ENCODE peak calls at places on chromosomes 11 and 22, in four cellular contexts. One of them, this sample, is unnamed.

GRCh38 chr11:86446163-86446923 is 71.7 kb downstream of the CCDC81 start:
- DNase-seq in cardiac fibroblast: no peak
- DNase-seq in suprapubic skin: no peak
- DNase-seq in thoracic aorta: no peak
- DNase-seq in this sample: no peak

GRCh38 chr22:23124611-23125511 is 16.9 kb downstream of the RSPH14 start:
- DNase-seq in suprapubic skin: no peak
- DNase-seq in thoracic aorta: no peak
- DNase-seq in cardiac fibroblast: no peak
- DNase-seq in this sample: no peak

GRCh38 chr11:36507824-36508489 is 2.1 kb downstream of the TRAF6 start:
- DNase-seq in cardiac fibroblast: no peak
- DNase-seq in thoracic aorta: no peak
- DNase-seq in suprapubic skin: no peak
- DNase-seq in this sample: no peak

GRCh38 chr22:37488337-37489135 is 2.4 kb upstream of the MFNG start:
- DNase-seq in cardiac fibroblast: no peak
- DNase-seq in suprapubic skin: no peak
- DNase-seq in thoracic aorta: no peak
- DNase-seq in this sample: no peak

GRCh38 chr11:11000546-11001283 is 142.9 kb upstream of the ZBED5 start:
- DNase-seq in suprapubic skin: no peak
- DNase-seq in cardiac fibroblast: no peak
- DNase-seq in thoracic aorta: no peak
- DNase-seq in this sample: no peak

GRCh38 chr11:12556155-12556554 is 118.1 kb upstream of the TEAD1 start:
- DNase-seq in suprapubic skin: no peak
- DNase-seq in thoracic aorta: no peak
- DNase-seq in cardiac fibroblast: peak; percentile 80
- DNase-seq in this sample: no peak

GRCh38 chr11:117909611-117910382 is 19.4 kb downstream of the TMPRSS13 start:
- DNase-seq in suprapubic skin: peak; percentile 60
- DNase-seq in thoracic aorta: no peak
- DNase-seq in cardiac fibroblast: no peak
- DNase-seq in this sample: no peak

GRCh38 chr22:37996515-37997246 is 12.3 kb upstream of the SOX10 start:
- DNase-seq in thoracic aorta: no peak
- DNase-seq in cardiac fibroblast: no peak
- DNase-seq in suprapubic skin: no peak
- DNase-seq in this sample: no peak

GRCh38 chr22:48737461-48738203 is 1090.0 kb downstream of the BRD1 start:
- DNase-seq in cardiac fibroblast: no peak
- DNase-seq in suprapubic skin: peak; percentile 41
- DNase-seq in thoracic aorta: no peak
- DNase-seq in this sample: no peak

GRCh38 chr22:50544746-50545253 is 899 bp upstream of the KLHDC7B start:
- DNase-seq in suprapubic skin: no peak
- DNase-seq in thoracic aorta: no peak
- DNase-seq in cardiac fibroblast: no peak
- DNase-seq in this sample: no peak

GRCh38 chr11:79121351-79121750 is 319.5 kb downstream of the TENM4 start:
- DNase-seq in cardiac fibroblast: no peak
- DNase-seq in thoracic aorta: no peak
- DNase-seq in suprapubic skin: no peak
- DNase-seq in this sample: no peak

GRCh38 chr22:17368727-17369552 is at the start of gene CECR2:
- DNase-seq in thoracic aorta: no peak
- DNase-seq in cardiac fibroblast: peak; percentile 67
- DNase-seq in suprapubic skin: no peak
- DNase-seq in this sample: no peak

GRCh38 chr11:116890193-116890592 is 52.8 kb upstream of the APOA1 start:
- DNase-seq in thoracic aorta: no peak
- DNase-seq in suprapubic skin: no peak
- DNase-seq in cardiac fibroblast: no peak
- DNase-seq in this sample: no peak

GRCh38 chr11:110158317-110159200 is 65.4 kb downstream of the ZC3H12C start:
- DNase-seq in suprapubic skin: no peak
- DNase-seq in thoracic aorta: no peak
- DNase-seq in cardiac fibroblast: no peak
- DNase-seq in this sample: no peak

GRCh38 chr11:102386376-102386775 is 39.4 kb downstream of the BIRC2 start:
- DNase-seq in suprapubic skin: no peak
- DNase-seq in cardiac fibroblast: no peak
- DNase-seq in thoracic aorta: no peak
- DNase-seq in this sample: no peak

GRCh38 chr11:44989831-44990566 is 39.3 kb upstream of the TP53I11 start:
- DNase-seq in cardiac fibroblast: peak; percentile 88
- DNase-seq in thoracic aorta: no peak
- DNase-seq in suprapubic skin: peak; percentile 71
- DNase-seq in this sample: no peak

GRCh38 chr22:33038131-33038772 is 19.9 kb downstream of the SYN3 start:
- DNase-seq in suprapubic skin: no peak
- DNase-seq in cardiac fibroblast: peak; percentile 8
- DNase-seq in thoracic aorta: no peak
- DNase-seq in this sample: no peak

GRCh38 chr22:31144223-31144622 is 3.9 kb upstream of the PLA2G3 start:
- DNase-seq in thoracic aorta: no peak
- DNase-seq in cardiac fibroblast: no peak
- DNase-seq in suprapubic skin: no peak
- DNase-seq in this sample: no peak

GRCh38 chr11:83046626-83047172 is 25.0 kb downstream of the RAB30 start:
- DNase-seq in suprapubic skin: no peak
- DNase-seq in thoracic aorta: no peak
- DNase-seq in cardiac fibroblast: peak; percentile 39
- DNase-seq in this sample: no peak

GRCh38 chr11:74948546-74948897 is 369 bp downstream of the XRRA1 start:
- DNase-seq in cardiac fibroblast: peak; percentile 36
- DNase-seq in thoracic aorta: no peak
- DNase-seq in suprapubic skin: no peak
- DNase-seq in this sample: no peak

GRCh38 chr22:29469755-29470154 is 10.3 kb upstream of the NEFH start:
- DNase-seq in thoracic aorta: no peak
- DNase-seq in cardiac fibroblast: no peak
- DNase-seq in suprapubic skin: no peak
- DNase-seq in this sample: no peak

GRCh38 chr22:43412808-43413785 is 1.3 kb downstream of the MPPED1 start:
- DNase-seq in suprapubic skin: no peak
- DNase-seq in cardiac fibroblast: no peak
- DNase-seq in thoracic aorta: no peak
- DNase-seq in this sample: no peak

GRCh38 chr11:117835576-117835975 is 11.0 kb upstream of the FXYD2 start:
- DNase-seq in thoracic aorta: no peak
- DNase-seq in suprapubic skin: no peak
- DNase-seq in cardiac fibroblast: no peak
- DNase-seq in this sample: no peak

GRCh38 chr22:49079743-49080500 is 747.8 kb downstream of the BRD1 start:
- DNase-seq in cardiac fibroblast: no peak
- DNase-seq in thoracic aorta: no peak
- DNase-seq in suprapubic skin: no peak
- DNase-seq in this sample: no peak

GRCh38 chr11:102469196-102469821 is 16.7 kb upstream of the TMEM123 start:
- DNase-seq in thoracic aorta: no peak
- DNase-seq in cardiac fibroblast: peak; percentile 62
- DNase-seq in suprapubic skin: no peak
- DNase-seq in this sample: peak; percentile 59

GRCh38 chr11:63838150-63838681 is 694 bp upstream of the MARK2 start:
- DNase-seq in suprapubic skin: no peak
- DNase-seq in cardiac fibroblast: no peak
- DNase-seq in thoracic aorta: no peak
- DNase-seq in this sample: no peak

GRCh38 chr11:29300441-29300840 is 716.4 kb downstream of the KCNA4 start:
- DNase-seq in suprapubic skin: no peak
- DNase-seq in thoracic aorta: no peak
- DNase-seq in cardiac fibroblast: peak; percentile 51
- DNase-seq in this sample: no peak

GRCh38 chr22:20247010-20247505 is 21.1 kb downstream of the RTN4R start:
- DNase-seq in cardiac fibroblast: peak; percentile 39
- DNase-seq in thoracic aorta: no peak
- DNase-seq in suprapubic skin: no peak
- DNase-seq in this sample: no peak

GRCh38 chr11:134700101-134700640 is 288.1 kb upstream of the B3GAT1 start:
- DNase-seq in cardiac fibroblast: no peak
- DNase-seq in suprapubic skin: no peak
- DNase-seq in thoracic aorta: no peak
- DNase-seq in this sample: no peak
- H3K4me3 ChIP-seq in cardiac fibroblast: no peak overlapping the region
- H3K4me3 ChIP-seq in suprapubic skin: no peak overlapping the region
- H3K4me3 ChIP-seq in thoracic aorta: no peak overlapping the region
- H3K4me3 ChIP-seq in this sample: no peak overlapping the region

DNA sequence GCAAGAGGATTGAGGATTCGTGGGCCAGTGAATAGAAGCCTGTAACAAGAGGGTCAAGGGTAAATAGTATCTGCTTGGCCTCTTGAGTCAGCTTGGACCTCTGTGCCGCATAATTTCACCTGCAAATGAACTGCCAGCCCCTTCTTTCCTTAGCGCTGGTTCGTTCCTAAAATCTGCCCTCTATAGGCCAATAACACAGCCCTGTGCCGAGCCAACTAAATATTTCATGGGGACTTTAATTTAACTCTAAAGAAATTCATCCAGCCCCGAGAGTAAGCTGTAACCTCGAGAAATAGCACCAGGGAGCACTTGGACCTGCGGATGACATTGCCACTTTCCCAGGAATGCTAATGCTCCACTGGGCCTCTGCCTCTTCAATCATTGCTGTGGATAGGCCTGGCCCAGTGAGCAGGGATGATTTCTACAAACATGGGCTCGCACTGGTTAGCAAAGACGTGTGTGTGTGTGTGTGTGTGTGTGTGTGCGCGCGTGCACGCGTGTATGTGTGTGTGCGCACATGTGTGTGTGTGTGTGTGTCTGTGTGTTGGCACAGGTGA is 95.3 kb upstream of the TBCEL start:
- DNase-seq in cardiac fibroblast: no peak
- DNase-seq in suprapubic skin: no peak
- DNase-seq in thoracic aorta: no peak
- DNase-seq in this sample: no peak
- TF ChIP-seq CTCF in cardiac fibroblast: no peak
- TF ChIP-seq CTCF in suprapubic skin: no peak
- TF ChIP-seq CTCF in thoracic aorta: no peak
- TF ChIP-seq CTCF in this sample: no peak

GRCh38 chr11:66015094-66015881 is 3.5 kb downstream of the CST6 start:
- DNase-seq in suprapubic skin: no peak
- DNase-seq in thoracic aorta: peak; percentile 83
- DNase-seq in cardiac fibroblast: peak; percentile 72
- DNase-seq in this sample: no peak

GRCh38 chr11:66017354-66017753 is 5.5 kb downstream of the CST6 start:
- DNase-seq in cardiac fibroblast: no peak
- DNase-seq in suprapubic skin: no peak
- DNase-seq in thoracic aorta: no peak
- DNase-seq in this sample: no peak

GRCh38 chr11:66016793-66017177 is 5.0 kb downstream of the CST6 start:
- DNase-seq in suprapubic skin: no peak
- DNase-seq in cardiac fibroblast: no peak
- DNase-seq in thoracic aorta: no peak
- DNase-seq in this sample: no peak

GRCh38 chr11:66013762-66014100 is 1.9 kb downstream of the CST6 start:
- DNase-seq in suprapubic skin: no peak
- DNase-seq in thoracic aorta: no peak
- DNase-seq in cardiac fibroblast: no peak
- DNase-seq in this sample: no peak

GRCh38 chr11:66015936-66016792 is 4.4 kb downstream of the CST6 start:
- DNase-seq in cardiac fibroblast: no peak
- DNase-seq in suprapubic skin: no peak
- DNase-seq in thoracic aorta: no peak
- DNase-seq in this sample: no peak
- H3K4me3 ChIP-seq in cardiac fibroblast: no peak overlapping the region
- H3K4me3 ChIP-seq in suprapubic skin: no peak overlapping the region
- H3K4me3 ChIP-seq in thoracic aorta: peak overlapping the region; percentile 55
- H3K4me3 ChIP-seq in this sample: no peak overlapping the region

DNA sequence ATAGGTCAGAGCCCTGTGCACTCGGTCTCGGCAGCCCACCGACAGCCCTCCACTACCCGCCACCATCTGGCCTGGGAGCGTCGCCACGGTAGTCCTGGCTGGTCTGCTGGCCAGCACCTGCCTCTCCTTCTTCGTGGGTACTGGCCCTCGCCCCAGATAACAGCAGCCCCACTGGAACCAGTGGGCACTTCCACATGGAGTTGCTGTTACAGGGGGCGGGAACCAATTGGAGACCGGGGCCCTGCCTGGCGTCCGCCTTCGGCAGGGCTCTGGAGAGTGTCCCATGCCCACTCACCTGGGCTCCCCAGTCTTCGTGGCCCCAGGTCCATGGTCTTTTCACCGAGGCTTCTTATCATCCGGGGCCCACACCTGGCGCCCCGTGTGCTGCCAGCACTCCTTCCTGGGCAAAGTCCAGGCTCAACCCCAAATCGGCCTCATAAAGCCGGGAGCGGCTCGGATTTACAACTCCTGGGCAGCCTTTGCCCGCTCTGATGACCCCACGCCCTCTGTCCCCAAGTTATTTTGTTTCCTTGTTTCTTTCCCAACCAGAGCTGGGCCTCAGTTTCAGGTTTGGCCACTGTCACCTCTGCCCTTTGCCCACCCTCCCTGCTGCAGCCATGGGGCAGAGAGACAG is 12.9 kb upstream of the EHD1 start:
- DNase-seq in cardiac fibroblast: no peak
- DNase-seq in suprapubic skin: no peak
- DNase-seq in thoracic aorta: no peak
- DNase-seq in this sample: no peak
- TF ChIP-seq CTCF in cardiac fibroblast: no peak
- TF ChIP-seq CTCF in suprapubic skin: no peak
- TF ChIP-seq CTCF in thoracic aorta: no peak
- TF ChIP-seq CTCF in this sample: no peak